ENCODE peak calls at places on chromosomes 3 and 15, in nine cellular contexts. L, H, B, C, Q, Y, P, W and T are unnamed samples.

GRCh38 chr15:85690546-85691226 is 104.0 kb downstream of the KLHL25 start:
- DNase-seq in L (no peak), H (peak), B (no peak), C (peak), Q (no peak), Y (no peak), P (no peak), W (no peak), T (no peak)

GRCh38 chr15:66862111-66862815 is 160.2 kb downstream of the SMAD6 start:
- DNase-seq in L (no peak), H (no peak), B (peak), C (no peak), Q (peak), Y (no peak), P (peak), W (no peak), T (no peak)

GRCh38 chr15:90529369-90530249 is at the start of gene CRTC3:
- DNase-seq in L (peak), H (peak), B (no peak), C (peak), Q (peak), Y (peak), P (peak), W (peak), T (peak)

GRCh38 chr3:109927161-109927560 is 589.8 kb upstream of the DPPA4 start:
- DNase-seq in L (no peak), H (no peak), B (no peak), C (peak), Q (no peak), Y (no peak), P (no peak), W (no peak), T (no peak)

GRCh38 chr15:51093865-51094605 is 671 bp downstream of the TNFAIP8L3 start:
- DNase-seq in L (peak), H (no peak), B (peak), C (peak), Q (peak), Y (no peak), P (peak), W (no peak), T (no peak)

GRCh38 chr15:76502678-76503077 is 166.1 kb downstream of the ISL2 start:
- DNase-seq in L (no peak), H (no peak), B (no peak), C (peak), Q (no peak), Y (no peak), P (no peak), W (no peak), T (no peak)

GRCh38 chr15:99449514-99449913 is 116.3 kb upstream of the MEF2A start:
- DNase-seq in L (no peak), H (no peak), B (no peak), C (no peak), Q (no peak), Y (no peak), P (no peak), W (no peak), T (no peak)

GRCh38 chr3:194880940-194881925 is 195.6 kb downstream of the FAM43A start:
- DNase-seq in L (no peak), H (no peak), B (peak), C (peak), Q (no peak), Y (no peak), P (peak), W (no peak), T (no peak)

GRCh38 chr3:194255252-194256039 is 95.7 kb downstream of the CPN2 start:
- DNase-seq in L (peak), H (peak), B (peak), C (peak), Q (peak), Y (peak), P (peak), W (peak), T (peak)

GRCh38 chr3:134315286-134316106 is 58.8 kb downstream of the AMOTL2 start:
- DNase-seq in L (peak), H (no peak), B (peak), C (peak), Q (peak), Y (peak), P (peak), W (no peak), T (no peak)

GRCh38 chr3:197795200-197795599 is 4.1 kb downstream of the LRCH3 start:
- DNase-seq in L (no peak), H (no peak), B (peak), C (no peak), Q (no peak), Y (no peak), P (no peak), W (no peak), T (no peak)

GRCh38 chr3:63228677-63229076 is 49.4 kb upstream of the SYNPR start:
- DNase-seq in L (no peak), H (no peak), B (no peak), C (peak), Q (no peak), Y (peak), P (no peak), W (no peak), T (no peak)

GRCh38 chr3:128263946-128264345 is 110.7 kb downstream of the EEFSEC start:
- DNase-seq in L (no peak), H (no peak), B (no peak), C (no peak), Q (no peak), Y (no peak), P (no peak), W (no peak), T (no peak)

GRCh38 chr15:34354286-34354685 is 11.2 kb downstream of the NUTM1 start:
- DNase-seq in L (no peak), H (no peak), B (no peak), C (no peak), Q (no peak), Y (no peak), P (no peak), W (no peak), T (no peak)

GRCh38 chr15:48331796-48332641 is 790 bp downstream of the DUT start:
- DNase-seq in L (peak), H (peak), B (peak), C (no peak), Q (peak), Y (peak), P (peak), W (peak), T (peak)

GRCh38 chr15:70141376-70142071 is 43.8 kb upstream of the TLE3 start:
- DNase-seq in L (no peak), H (no peak), B (no peak), C (no peak), Q (no peak), Y (no peak), P (no peak), W (no peak), T (no peak)

GRCh38 chr3:29511701-29512100 is 230.8 kb downstream of the RBMS3 start:
- DNase-seq in L (no peak), H (no peak), B (no peak), C (no peak), Q (no peak), Y (no peak), P (no peak), W (no peak), T (no peak)

GRCh38 chr3:49653636-49654035 is 20.5 kb upstream of the APEH start:
- DNase-seq in L (no peak), H (no peak), B (no peak), C (no peak), Q (no peak), Y (no peak), P (no peak), W (no peak), T (no peak)

GRCh38 chr3:123258811-123259420 is 57.2 kb downstream of the SEC22A start:
- DNase-seq in L (no peak), H (peak), B (no peak), C (peak), Q (no peak), Y (no peak), P (no peak), W (peak), T (no peak)

GRCh38 chr3:155572085-155572484 is 172.8 kb downstream of the PLCH1 start:
- DNase-seq in L (no peak), H (no peak), B (no peak), C (no peak), Q (no peak), Y (no peak), P (no peak), W (no peak), T (no peak)

GRCh38 chr15:32029409-32029861 is 880 bp upstream of the CHRNA7 start:
- DNase-seq in L (no peak), H (no peak), B (no peak), C (peak), Q (peak), Y (no peak), P (peak), W (no peak), T (peak)

GRCh38 chr3:118473343-118473742 is 561.3 kb downstream of the IGSF11 start:
- DNase-seq in L (no peak), H (no peak), B (no peak), C (no peak), Q (no peak), Y (no peak), P (no peak), W (no peak), T (no peak)

GRCh38 chr3:76097588-76097975 is 312.2 kb upstream of the ZNF717 start:
- DNase-seq in L (no peak), H (no peak), B (no peak), C (no peak), Q (no peak), Y (no peak), P (no peak), W (no peak), T (no peak)

GRCh38 chr3:85433334-85433733 is 474.5 kb downstream of the CADM2 start:
- DNase-seq in L (no peak), H (no peak), B (no peak), C (no peak), Q (no peak), Y (no peak), P (no peak), W (no peak), T (no peak)

GRCh38 chr3:167350245-167350862 is 29.7 kb downstream of the ZBBX start:
- DNase-seq in L (no peak), H (no peak), B (no peak), C (peak), Q (no peak), Y (no peak), P (no peak), W (no peak), T (no peak)

GRCh38 chr3:128568602-128569490 is 75.8 kb upstream of the GATA2 start:
- DNase-seq in L (no peak), H (no peak), B (no peak), C (peak), Q (no peak), Y (no peak), P (no peak), W (no peak), T (no peak)

GRCh38 chr15:73843787-73844186 is 29.6 kb upstream of the TBC1D21 start:
- DNase-seq in L (no peak), H (no peak), B (no peak), C (no peak), Q (no peak), Y (no peak), P (no peak), W (no peak), T (no peak)

GRCh38 chr3:65666426-65667091 is 372.2 kb downstream of the MAGI1 start:
- DNase-seq in L (no peak), H (no peak), B (no peak), C (no peak), Q (no peak), Y (no peak), P (no peak), W (no peak), T (no peak)

GRCh38 chr3:172044833-172045585 is 5.6 kb downstream of the FNDC3B start:
- DNase-seq in L (no peak), H (no peak), B (no peak), C (no peak), Q (no peak), Y (no peak), P (no peak), W (no peak), T (no peak)
- H3K4me3 ChIP-seq in L (peak), H (no peak), B (no peak), C (no peak), Q (no peak), Y (no peak), P (no peak), W (no peak), T (no peak)

GRCh38 chr3:150373234-150373633 is 34.9 kb upstream of the TSC22D2 start:
- DNase-seq in L (no peak), H (no peak), B (no peak), C (no peak), Q (no peak), Y (no peak), P (no peak), W (no peak), T (no peak)

GRCh38 chr3:150370129-150370602 is 37.9 kb upstream of the TSC22D2 start:
- DNase-seq in L (no peak), H (no peak), B (peak), C (peak), Q (no peak), Y (peak), P (peak), W (no peak), T (peak)

GRCh38 chr3:150370982-150371381 is 37.1 kb upstream of the TSC22D2 start:
- DNase-seq in L (no peak), H (no peak), B (no peak), C (peak), Q (no peak), Y (no peak), P (no peak), W (no peak), T (no peak)

GRCh38 chr3:150372320-150373118 is 35.6 kb upstream of the TSC22D2 start:
- DNase-seq in L (no peak), H (no peak), B (no peak), C (peak), Q (no peak), Y (no peak), P (no peak), W (no peak), T (no peak)

GRCh38 chr3:150371741-150372254 is 36.3 kb upstream of the TSC22D2 start:
- DNase-seq in L (no peak), H (no peak), B (peak), C (peak), Q (no peak), Y (peak), P (peak), W (no peak), T (no peak)
- H3K27ac ChIP-seq in L (peak), H (no peak), B (peak), C (peak), Q (peak), Y (peak), P (peak), W (no peak), T (peak)

DNA sequence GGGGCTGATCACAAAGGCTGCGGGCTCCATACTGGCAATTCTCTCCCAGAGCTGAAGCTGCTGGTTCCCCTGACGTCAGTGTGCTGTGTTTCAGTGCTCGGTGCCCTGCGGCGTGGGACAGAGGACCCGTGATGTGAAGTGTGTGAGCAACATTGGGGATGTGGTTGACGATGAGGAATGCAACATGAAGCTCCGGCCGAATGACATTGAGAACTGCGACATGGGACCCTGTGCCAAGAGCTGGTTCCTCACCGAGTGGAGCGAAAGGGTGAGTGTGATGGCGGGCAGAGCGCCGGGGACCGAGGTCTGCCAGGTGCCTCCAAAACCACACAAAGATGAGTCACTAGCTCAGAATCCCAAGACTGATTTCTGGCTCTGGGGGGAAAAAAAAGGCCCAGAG is 62.0 kb upstream of the NR2E3 start:
- DNase-seq in L (no peak), H (no peak), B (no peak), C (no peak), Q (no peak), Y (no peak), P (no peak), W (no peak), T (no peak)
- H3K4me3 ChIP-seq in L (no peak), H (no peak), B (no peak), C (no peak), Q (no peak), Y (no peak), P (no peak), W (no peak), T (no peak)

DNA sequence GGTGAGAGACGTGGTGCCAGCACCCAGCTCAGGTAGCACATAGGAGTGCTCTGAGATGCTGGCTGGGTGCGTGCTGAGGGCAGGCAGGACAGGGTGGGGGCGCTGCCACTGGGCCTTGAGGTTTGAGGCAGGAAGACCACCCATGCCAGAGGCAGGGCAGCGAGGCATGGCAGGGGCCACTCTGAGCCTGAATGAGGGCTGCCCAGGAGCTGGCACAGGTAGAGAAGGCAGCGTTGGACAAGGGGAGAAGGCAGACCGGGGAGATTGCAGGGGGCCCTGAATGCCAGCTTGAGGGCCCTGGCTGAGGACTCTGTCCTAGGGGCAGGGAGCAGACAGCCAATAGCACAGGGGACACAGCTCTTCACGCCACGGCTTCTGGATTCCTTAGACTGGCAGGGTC is 50.2 kb downstream of the ADAMTS7 start:
- DNase-seq in L (no peak), H (no peak), B (peak), C (no peak), Q (peak), Y (peak), P (no peak), W (no peak), T (no peak)
- H3K27ac ChIP-seq in L (peak), H (no peak), B (peak), C (peak), Q (peak), Y (peak), P (peak), W (peak), T (no peak)

GRCh38 chr3:158148218-158148617 is 38.3 kb downstream of the RSRC1 start:
- DNase-seq in L (no peak), H (no peak), B (no peak), C (no peak), Q (no peak), Y (no peak), P (no peak), W (no peak), T (no peak)

GRCh38 chr3:158152186-158152585 is 42.3 kb downstream of the RSRC1 start:
- DNase-seq in L (no peak), H (no peak), B (no peak), C (peak), Q (no peak), Y (no peak), P (no peak), W (no peak), T (no peak)
- H3K4me3 ChIP-seq in L (no peak), H (no peak), B (no peak), C (no peak), Q (no peak), Y (no peak), P (no peak), W (no peak), T (no peak)

DNA sequence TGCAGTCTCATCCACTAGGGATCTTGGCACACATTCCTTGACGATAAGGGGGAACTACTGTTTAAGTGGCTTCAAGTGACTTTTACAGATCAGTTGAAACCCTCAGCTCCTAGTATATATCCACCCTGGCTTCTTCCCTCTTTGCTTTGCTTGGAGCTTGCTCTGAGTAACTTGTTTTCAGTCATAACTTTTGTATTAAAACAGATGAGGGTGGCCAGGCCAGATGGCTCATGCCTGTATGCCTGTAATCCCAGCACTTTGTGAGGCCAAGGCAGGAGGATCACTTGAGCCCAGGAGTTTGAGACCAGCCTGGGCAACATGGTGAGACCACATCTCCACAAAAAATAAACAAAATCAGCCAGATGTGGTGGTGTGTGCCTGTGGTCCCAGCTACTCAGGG is 42.4 kb downstream of the EOMES start:
- DNase-seq in L (no peak), H (no peak), B (no peak), C (no peak), Q (no peak), Y (no peak), P (no peak), W (no peak), T (no peak)
- H3K27ac ChIP-seq in L (no peak), H (no peak), B (no peak), C (no peak), Q (no peak), Y (no peak), P (no peak), W (no peak), T (no peak)

DNA sequence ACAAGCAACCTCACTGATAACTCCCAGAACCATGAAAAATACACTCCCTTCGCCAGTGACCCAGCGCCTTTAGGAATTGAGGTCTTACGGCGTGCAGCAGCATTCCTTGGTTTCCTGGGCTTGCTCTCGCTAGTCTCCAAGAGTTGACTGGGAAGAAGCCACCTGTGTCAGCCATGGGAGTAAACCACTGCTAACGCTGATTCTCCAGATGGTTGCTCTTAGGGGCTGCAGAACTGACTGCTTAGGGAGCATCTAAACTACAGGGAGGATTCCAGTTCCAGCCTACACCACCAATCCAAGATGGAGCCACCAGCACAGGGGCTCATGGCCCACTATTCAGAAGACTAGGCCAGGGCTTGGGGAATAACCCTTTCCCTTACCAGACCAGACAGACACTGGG is 2.4 kb downstream of the RBPMS2 start:
- DNase-seq in L (no peak), H (no peak), B (no peak), C (no peak), Q (no peak), Y (no peak), P (no peak), W (no peak), T (no peak)
- H3K4me3 ChIP-seq in L (peak), H (no peak), B (no peak), C (no peak), Q (no peak), Y (peak), P (no peak), W (no peak), T (no peak)

GRCh38 chr3:57370331-57370730 is 77.8 kb upstream of the ASB14 start:
- DNase-seq in L (no peak), H (no peak), B (no peak), C (no peak), Q (no peak), Y (no peak), P (no peak), W (no peak), T (no peak)
- H3K27ac ChIP-seq in L (no peak), H (no peak), B (no peak), C (no peak), Q (no peak), Y (no peak), P (no peak), W (no peak), T (no peak)

DNA sequence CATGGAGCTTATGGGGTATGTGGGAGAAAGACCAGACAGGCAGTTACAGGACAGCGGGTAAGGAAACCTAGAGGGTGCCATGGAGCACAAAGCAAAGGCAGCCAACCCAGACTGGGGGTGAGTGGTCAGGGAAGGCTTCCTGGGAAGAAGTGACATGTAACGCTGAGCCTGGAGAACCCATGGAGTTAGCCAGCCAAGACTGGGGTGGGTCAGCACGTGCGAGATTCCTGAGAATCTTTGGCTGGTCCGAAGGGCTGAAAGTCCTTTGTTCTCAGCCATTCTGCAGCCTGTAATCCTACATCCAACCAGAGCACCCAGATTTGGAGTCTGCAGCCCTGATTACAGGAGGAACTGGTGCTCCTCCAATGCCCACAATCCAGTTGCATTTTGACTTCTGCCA is 120.1 kb upstream of the WNT5A start:
- DNase-seq in L (no peak), H (no peak), B (no peak), C (no peak), Q (no peak), Y (no peak), P (no peak), W (no peak), T (no peak)
- H3K4me3 ChIP-seq in L (no peak), H (no peak), B (no peak), C (no peak), Q (no peak), Y (no peak), P (no peak), W (no peak), T (no peak)

GRCh38 chr3:111605016-111605415 is 9.9 kb upstream of the ZBED2 start:
- DNase-seq in L (no peak), H (no peak), B (no peak), C (no peak), Q (no peak), Y (no peak), P (no peak), W (no peak), T (no peak)
- H3K27ac ChIP-seq in L (no peak), H (no peak), B (no peak), C (no peak), Q (no peak), Y (no peak), P (no peak), W (no peak), T (no peak)